ENCODE peak calls at places on chromosomes 4 and X, in five cellular contexts. F is heart right ventricle, B is thoracic aorta, U is heart left ventricle, E is hepatocyte. O is an unnamed sample. For H3K27me3 and H3K4me1, the result is how much of the 10 kb centered on the place peaks cover.

GRCh38 chr4:5921981-5922380 is 29.1 kb upstream of the CRMP1 start:
- DNase-seq in E (no peak), B (no peak), F (no peak), U (no peak), O (no peak)

GRCh38 chr4:110962616-110963015 is 339.7 kb upstream of the PITX2 start:
- DNase-seq in U (no peak), E (no peak), B (no peak), F (no peak), O (no peak)

GRCh38 chr4:31275906-31276305 is 555.7 kb downstream of the PCDH7 start:
- DNase-seq in B (no peak), E (no peak), F (no peak), U (no peak), O (no peak)

GRCh38 chr4:55673424-55673823 is 37.3 kb upstream of the NMU start:
- DNase-seq in U (no peak), E (no peak), B (no peak), F (no peak), O (no peak)

GRCh38 chr4:169005453-169006099 is 4.5 kb downstream of the CBR4 start:
- DNase-seq in E (peak), U (no peak), B (no peak), F (no peak), O (no peak)

GRCh38 chrX:16882188-16882587 is 12.0 kb upstream of the RBBP7 start:
- DNase-seq in E (peak), U (no peak), F (peak), B (no peak), O (peak)

GRCh38 chr4:152258804-152259708 is 276.8 kb downstream of the FBXW7 start:
- DNase-seq in F (no peak), U (no peak), B (no peak), E (peak), O (no peak)

GRCh38 chr4:55336138-55337034 is 9.7 kb upstream of the SRD5A3 start:
- DNase-seq in U (no peak), B (no peak), F (no peak), E (no peak), O (no peak)

GRCh38 chr4:71732706-71733105 is 51.2 kb downstream of the GC start:
- DNase-seq in U (no peak), B (no peak), F (no peak), E (peak), O (no peak)

GRCh38 chr4:82785248-82786003 is 13.2 kb downstream of the SCD5 start:
- DNase-seq in F (no peak), U (no peak), E (no peak), B (no peak), O (no peak)

GRCh38 chrX:3143043-3143799 is 102.0 kb downstream of the ARSF start:
- DNase-seq in B (no peak), U (no peak), E (no peak), F (no peak), O (no peak)

GRCh38 chr4:78059524-78059889 is 2.4 kb downstream of the FRAS1 start:
- DNase-seq in B (peak), E (peak), U (no peak), F (peak), O (peak)

GRCh38 chr4:132108784-132109183 is 1040.3 kb upstream of the PCDH10 start:
- DNase-seq in F (no peak), E (no peak), U (no peak), B (no peak), O (no peak)

GRCh38 chr4:119728692-119729593 is 100.3 kb upstream of the PDE5A start:
- DNase-seq in F (no peak), U (no peak), E (no peak), B (no peak), O (no peak)

GRCh38 chr4:183504930-183505555 is at the start of gene ING2:
- DNase-seq in U (no peak), F (no peak), B (no peak), E (peak), O (peak)

GRCh38 chr4:122845066-122845465 is 18.4 kb downstream of the FGF2 start:
- DNase-seq in F (no peak), U (no peak), E (no peak), B (no peak), O (no peak)

GRCh38 chr4:64402684-64403083 is 6.6 kb downstream of the TECRL start:
- DNase-seq in F (no peak), B (no peak), U (no peak), E (no peak), O (no peak)

GRCh38 chr4:169051936-169052335 is 41.9 kb upstream of the CBR4 start:
- DNase-seq in E (no peak), U (no peak), B (no peak), F (no peak), O (no peak)

GRCh38 chrX:148135738-148136137 is 154.6 kb downstream of the FMR1NB start:
- DNase-seq in F (no peak), B (no peak), U (no peak), E (no peak), O (no peak)

GRCh38 chr4:140947507-140947906 is 185.8 kb downstream of the RNF150 start:
- DNase-seq in B (no peak), F (no peak), E (no peak), U (no peak), O (no peak)

GRCh38 chr4:134628074-134628473 is 426.5 kb upstream of the PABPC4L start:
- DNase-seq in E (no peak), B (no peak), F (no peak), U (no peak), O (no peak)

GRCh38 chr4:60637976-60638375 is 562.1 kb upstream of the ADGRL3 start:
- DNase-seq in E (no peak), F (no peak), B (no peak), U (no peak), O (no peak)

GRCh38 chrX:31591355-31591754 is 519.5 kb upstream of the FTHL17 start:
- DNase-seq in U (no peak), E (no peak), B (no peak), F (no peak), O (no peak)

GRCh38 chr4:3314706-3315260 is 22.0 kb downstream of the RGS12 start:
- DNase-seq in U (peak), B (no peak), F (no peak), E (no peak), O (no peak)

GRCh38 chr4:128782875-128783614 is 26.5 kb upstream of the JADE1 start:
- DNase-seq in E (no peak), U (no peak), F (no peak), B (no peak), O (peak)

GRCh38 chrX:9492901-9493300 is 28.0 kb downstream of the TBL1X start:
- DNase-seq in B (no peak), F (no peak), U (no peak), E (peak), O (no peak)

GRCh38 chrX:130828641-130829040 is 74.4 kb downstream of the ENOX2 start:
- DNase-seq in B (no peak), F (no peak), E (no peak), U (no peak), O (no peak)

GRCh38 chr4:122650148-122650547 is 29.3 kb upstream of the IL21 start:
- DNase-seq in F (no peak), E (no peak), B (no peak), U (no peak), O (no peak)

GRCh38 chr4:84578540-84579409 is 4.2 kb upstream of the CDS1 start:
- DNase-seq in F (no peak), B (no peak), E (peak), U (no peak), O (no peak)

GRCh38 chrX:65635371-65635770 is 32.1 kb upstream of the MSN start:
- DNase-seq in U (no peak), B (no peak), E (no peak), F (peak), O (no peak)

GRCh38 chrX:3712080-3712869 is 1.2 kb downstream of the PRKX start:
- DNase-seq in F (peak), E (peak), U (no peak), B (no peak), O (no peak)

GRCh38 chr4:75985116-75985515 is 5.6 kb downstream of the SDAD1 start:
- DNase-seq in U (no peak), E (no peak), B (no peak), F (no peak), O (no peak)

GRCh38 chr4:55444822-55445221 is 49.1 kb downstream of the TMEM165 start:
- DNase-seq in F (no peak), E (no peak), U (no peak), B (no peak), O (no peak)

GRCh38 chr4:182141623-182142022 is 101.6 kb upstream of the TENM3 start:
- DNase-seq in B (no peak), E (no peak), F (no peak), U (no peak), O (no peak)

GRCh38 chr4:135201081-135201480 is 999.5 kb upstream of the PABPC4L start:
- DNase-seq in E (no peak), U (no peak), F (no peak), B (no peak), O (no peak)

GRCh38 chrX:8760021-8760420 is 28.1 kb upstream of the ANOS1 start:
- DNase-seq in E (no peak), F (no peak), U (no peak), B (no peak), O (no peak)

GRCh38 chrX:63354484-63354883 is 3.4 kb upstream of the SPIN4 start:
- DNase-seq in E (no peak), U (no peak), F (no peak), B (no peak), O (no peak)

GRCh38 chr4:128858875-128859696 is 49.6 kb downstream of the JADE1 start:
- DNase-seq in F (peak), U (no peak), B (no peak), E (no peak), O (no peak)

GRCh38 chr4:57100979-57101629 is 9.1 kb downstream of the IGFBP7 start:
- DNase-seq in F (no peak), B (no peak), E (no peak), U (no peak), O (no peak)

GRCh38 chrX:107228486-107228819 is 22.0 kb downstream of the DNAAF6 start:
- DNase-seq in U (no peak), B (no peak), E (no peak), F (no peak), O (no peak)

GRCh38 chrX:107227780-107228485 is 21.5 kb downstream of the DNAAF6 start:
- DNase-seq in B (no peak), E (no peak), U (no peak), F (no peak), O (no peak)

GRCh38 chrX:107226766-107227165 is 20.4 kb downstream of the DNAAF6 start:
- DNase-seq in U (no peak), F (no peak), B (no peak), E (no peak), O (no peak)
- H3K27me3 ChIP-seq in U (under half), F (under half), B (under half), E (under half), O (under half)

GRCh38 chr4:112140536-112140935 is 4.7 kb upstream of the FAM241A start:
- DNase-seq in F (no peak), E (no peak), U (no peak), B (no peak), O (no peak)
- H3K4me1 ChIP-seq in F (under half), E (under half), U (under half), B (under half), O (under half)

GRCh38 chr4:93888768-93889167 is 60.2 kb downstream of the ATOH1 start:
- DNase-seq in E (no peak), B (no peak), U (no peak), F (no peak), O (no peak)

GRCh38 chr4:93891244-93891643 is 62.7 kb downstream of the ATOH1 start:
- DNase-seq in E (no peak), F (no peak), U (no peak), B (no peak), O (no peak)

GRCh38 chr4:93888308-93888707 is 59.8 kb downstream of the ATOH1 start:
- DNase-seq in F (no peak), B (no peak), U (no peak), E (no peak), O (no peak)
- H3K27me3 ChIP-seq in F (under half), B (under half), U (under half), E (under half), O (under half)

DNA sequence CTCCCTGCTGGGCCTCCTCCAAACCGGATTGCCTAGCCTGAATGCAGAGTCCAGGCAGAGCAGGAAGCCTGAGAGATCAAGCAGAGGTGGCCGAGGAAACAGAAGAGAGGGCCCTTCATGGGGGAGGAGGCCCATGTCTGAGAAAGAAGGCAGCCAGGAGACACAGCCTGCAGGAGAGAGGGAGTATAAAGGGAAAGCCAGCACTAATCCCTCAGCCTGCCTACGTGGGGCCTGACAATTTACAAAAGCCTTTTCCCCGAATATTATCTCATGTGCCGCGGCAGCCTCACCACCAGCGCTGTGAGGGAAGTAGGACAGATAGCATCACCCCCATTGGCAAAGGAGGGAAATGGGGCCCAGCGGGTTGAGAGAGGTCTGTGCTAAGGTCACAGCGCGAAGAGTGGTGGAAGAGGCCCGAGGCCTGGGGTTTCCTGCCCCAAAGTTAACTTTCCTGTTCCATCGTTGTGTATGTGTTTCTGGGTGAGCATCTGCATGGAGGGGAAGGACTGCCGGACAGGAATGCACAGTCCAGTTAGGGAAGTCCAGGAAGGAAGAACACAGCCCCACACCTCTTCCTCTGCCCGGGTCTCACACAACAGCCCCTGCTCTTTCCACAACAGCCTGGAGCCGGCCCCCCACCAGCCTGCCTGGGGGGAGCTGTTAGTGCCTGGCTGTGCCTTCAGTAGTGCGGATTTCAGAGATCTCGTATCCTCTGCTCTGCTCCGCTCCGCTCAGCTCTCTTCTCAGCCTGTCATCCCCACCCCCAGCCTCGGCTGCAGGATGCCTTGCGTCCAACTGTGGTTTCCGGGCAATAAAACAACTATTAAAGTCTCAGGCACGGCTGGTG is 50.9 kb upstream of the BCOR start:
- DNase-seq in E (peak), F (no peak), U (no peak), B (no peak), O (no peak)
- H3K4me1 ChIP-seq in E (half or more), F (half or more), U (half or more), B (under half), O (under half)

DNA sequence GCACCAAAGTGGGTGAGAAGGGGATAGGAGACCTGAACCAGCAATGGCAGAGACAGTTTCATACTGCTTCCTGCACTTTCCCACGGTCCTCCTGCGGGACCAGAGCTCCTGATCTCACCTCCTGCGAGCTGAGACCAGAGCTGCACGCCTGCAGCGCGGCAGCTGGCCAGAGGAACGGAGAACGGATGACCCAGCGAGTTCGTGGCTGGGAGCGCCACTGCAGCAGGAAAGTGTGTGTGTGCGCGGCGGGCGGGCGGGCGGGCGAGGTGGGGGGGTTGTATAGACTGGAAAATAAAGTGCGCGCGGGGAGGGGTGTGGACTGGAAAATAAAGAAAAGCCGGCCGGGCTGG is 16.5 kb downstream of the MCF2 start:
- DNase-seq in U (no peak), E (peak), F (no peak), B (no peak), O (no peak)
- H3K27me3 ChIP-seq in U (under half), E (under half), F (under half), B (under half), O (under half)

GRCh38 chrX:79161655-79162054 is 17.2 kb downstream of the GPR174 start:
- DNase-seq in E (no peak), B (no peak), U (no peak), F (no peak), O (no peak)
- H3K4me1 ChIP-seq in E (under half), B (under half), U (under half), F (under half), O (under half)

GRCh38 chr4:37450309-37450708 is 205.8 kb downstream of the NWD2 start:
- DNase-seq in U (no peak), B (no peak), F (no peak), E (no peak), O (no peak)

GRCh38 chr4:37450911-37451310 is 206.4 kb downstream of the NWD2 start:
- DNase-seq in U (no peak), B (no peak), E (no peak), F (no peak), O (no peak)

GRCh38 chr4:37453004-37453360 is 208.4 kb downstream of the NWD2 start:
- DNase-seq in F (peak), B (no peak), E (peak), U (no peak), O (no peak)

GRCh38 chr4:37453361-37454262 is 209.1 kb downstream of the NWD2 start:
- DNase-seq in E (peak), F (peak), B (no peak), U (peak), O (peak)

DNA sequence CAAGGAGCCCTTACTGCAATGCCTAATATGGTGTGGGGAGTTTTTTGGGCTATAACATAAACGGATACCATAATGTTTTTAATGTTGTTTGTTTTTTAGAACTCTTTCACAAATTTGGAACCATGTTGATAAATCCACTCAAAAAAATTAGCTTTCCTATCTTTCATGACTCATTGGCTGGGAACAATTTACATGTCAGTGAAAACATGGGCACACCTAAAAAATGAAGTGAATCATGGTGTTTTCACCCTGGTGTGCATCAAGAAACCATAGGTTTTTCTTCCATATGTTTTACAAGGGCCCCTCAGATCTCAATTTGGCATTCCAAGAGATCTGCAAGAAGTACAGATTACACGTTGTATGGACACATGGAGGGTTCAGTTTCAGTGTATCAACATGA is 207.1 kb downstream of the NWD2 start:
- DNase-seq in F (no peak), B (no peak), U (no peak), E (no peak), O (no peak)
- H3K27me3 ChIP-seq in F (under half), B (under half), U (half or more), E (under half), O (under half)

GRCh38 chr4:156962069-156962377 is 9.6 kb downstream of the PDGFC start:
- DNase-seq in B (no peak), U (no peak), E (no peak), F (no peak), O (no peak)
- H3K4me1 ChIP-seq in B (under half), U (under half), E (under half), F (under half), O (under half)

DNA sequence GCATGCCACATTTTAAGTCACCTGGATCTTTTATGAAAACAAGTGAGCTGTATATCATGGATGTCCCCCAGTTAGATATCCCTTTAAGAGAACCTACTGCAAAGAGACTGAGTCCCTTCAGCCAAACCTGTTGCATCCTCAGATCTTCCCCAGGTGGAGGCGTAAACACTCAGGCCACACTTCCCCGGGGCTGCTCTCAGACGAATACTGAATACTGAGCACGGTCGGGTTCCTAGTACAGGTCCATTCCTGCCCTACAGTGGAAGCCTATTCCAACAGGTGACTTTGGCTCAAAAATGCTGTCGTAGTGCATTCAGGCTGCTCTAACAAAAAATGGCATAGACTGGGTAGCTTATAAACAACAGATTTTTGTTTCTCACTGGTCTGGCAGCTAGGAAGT is 320.2 kb upstream of the CLNK start:
- DNase-seq in B (no peak), E (no peak), F (no peak), U (no peak), O (no peak)
- H3K27me3 ChIP-seq in B (under half), E (under half), F (under half), U (under half), O (under half)